ENCODE peak calls at places on chromosome 6, in seven cellular contexts. V is PC-9; K is uterus; I is HCT116; S is CD8-positive, alpha-beta T cell; C is left lung; T is lung. O is an unnamed sample.
A peak's percentile ranks its signal among the peaks of the same experiment; 100 is the strongest.

GRCh38 chr6:1363729-1364572 is 25.4 kb upstream of the FOXF2 start:
- DNase-seq in V (no peak), K (no peak), I (peak; percentile 18), S (no peak), C (no peak), T (no peak), O (no peak)

GRCh38 chr6:127468936-127469335 is 9.7 kb upstream of the KIAA0408 start:
- DNase-seq in V (no peak), K (no peak), I (no peak), S (no peak), C (no peak), T (no peak), O (no peak)

GRCh38 chr6:142478117-142478516 is 176.3 kb downstream of the ADGRG6 start:
- DNase-seq in V (no peak), K (no peak), I (peak; percentile 48), S (no peak), C (no peak), T (no peak), O (no peak)

GRCh38 chr6:83847179-83847578 is 6.0 kb upstream of the RIPPLY2 start:
- DNase-seq in V (no peak), K (no peak), I (no peak), S (no peak), C (no peak), T (no peak), O (peak; percentile 65)

GRCh38 chr6:53119772-53120409 is 28.8 kb downstream of the GCM1 start:
- DNase-seq in V (peak; percentile 46), K (no peak), I (peak; percentile 13), S (no peak), C (no peak), T (no peak), O (no peak)

GRCh38 chr6:3615391-3616380 is 135.8 kb downstream of the PXDC1 start:
- DNase-seq in V (no peak), K (no peak), I (no peak), S (no peak), C (no peak), T (no peak), O (no peak)

GRCh38 chr6:157989541-157990289 is 8.1 kb downstream of the SYNJ2 start:
- DNase-seq in V (peak; percentile 46), K (peak; percentile 78), I (no peak), S (no peak), C (no peak), T (no peak), O (no peak)

GRCh38 chr6:97963148-97963680 is 680.2 kb upstream of the MMS22L start:
- DNase-seq in V (no peak), K (no peak), I (no peak), S (no peak), C (no peak), T (no peak), O (no peak)

GRCh38 chr6:27503436-27504030 is 30.6 kb upstream of the ZNF184 start:
- DNase-seq in V (peak; percentile 75), K (peak; percentile 74), I (peak; percentile 72), S (peak; percentile 79), C (peak; percentile 37), T (peak; percentile 49), O (peak; percentile 72)

GRCh38 chr6:107634147-107635057 is 144.5 kb downstream of the SOBP start:
- DNase-seq in V (peak; percentile 2), K (no peak), I (no peak), S (no peak), C (no peak), T (no peak), O (no peak)

GRCh38 chr6:45378324-45378926 is 691 bp upstream of the SUPT3H start:
- DNase-seq in V (no peak), K (no peak), I (no peak), S (peak; percentile 25), C (peak; percentile 43), T (peak; percentile 30), O (no peak)

GRCh38 chr6:131636880-131637792 is at the start of gene ENPP3:
- DNase-seq in V (no peak), K (no peak), I (no peak), S (no peak), C (no peak), T (no peak), O (no peak)

GRCh38 chr6:45661667-45662066 is 283.9 kb upstream of the SUPT3H start:
- DNase-seq in V (no peak), K (no peak), I (no peak), S (no peak), C (no peak), T (no peak), O (no peak)

GRCh38 chr6:141752677-141753076 is 380.0 kb upstream of the GJE1 start:
- DNase-seq in V (no peak), K (no peak), I (no peak), S (no peak), C (no peak), T (no peak), O (no peak)

GRCh38 chr6:135438907-135439535 is 58.5 kb downstream of the AHI1 start:
- DNase-seq in V (peak; percentile 35), K (no peak), I (no peak), S (no peak), C (no peak), T (no peak), O (peak; percentile 6)

GRCh38 chr6:125850361-125850760 is 59.6 kb downstream of the NCOA7 start:
- DNase-seq in V (no peak), K (no peak), I (no peak), S (no peak), C (no peak), T (no peak), O (no peak)

GRCh38 chr6:10429638-10430427 is 15.0 kb upstream of the TFAP2A start:
- DNase-seq in V (peak; percentile 57), K (no peak), I (no peak), S (no peak), C (no peak), T (no peak), O (no peak)

GRCh38 chr6:122947355-122947754 is 48.7 kb upstream of the CLVS2 start:
- DNase-seq in V (no peak), K (no peak), I (peak; percentile 18), S (no peak), C (no peak), T (no peak), O (no peak)

GRCh38 chr6:41584205-41584604 is 38.0 kb downstream of the FOXP4 start:
- DNase-seq in V (no peak), K (no peak), I (no peak), S (no peak), C (no peak), T (no peak), O (no peak)

GRCh38 chr6:12422848-12423247 is 132.7 kb downstream of the EDN1 start:
- DNase-seq in V (no peak), K (no peak), I (no peak), S (no peak), C (no peak), T (no peak), O (no peak)

DNA sequence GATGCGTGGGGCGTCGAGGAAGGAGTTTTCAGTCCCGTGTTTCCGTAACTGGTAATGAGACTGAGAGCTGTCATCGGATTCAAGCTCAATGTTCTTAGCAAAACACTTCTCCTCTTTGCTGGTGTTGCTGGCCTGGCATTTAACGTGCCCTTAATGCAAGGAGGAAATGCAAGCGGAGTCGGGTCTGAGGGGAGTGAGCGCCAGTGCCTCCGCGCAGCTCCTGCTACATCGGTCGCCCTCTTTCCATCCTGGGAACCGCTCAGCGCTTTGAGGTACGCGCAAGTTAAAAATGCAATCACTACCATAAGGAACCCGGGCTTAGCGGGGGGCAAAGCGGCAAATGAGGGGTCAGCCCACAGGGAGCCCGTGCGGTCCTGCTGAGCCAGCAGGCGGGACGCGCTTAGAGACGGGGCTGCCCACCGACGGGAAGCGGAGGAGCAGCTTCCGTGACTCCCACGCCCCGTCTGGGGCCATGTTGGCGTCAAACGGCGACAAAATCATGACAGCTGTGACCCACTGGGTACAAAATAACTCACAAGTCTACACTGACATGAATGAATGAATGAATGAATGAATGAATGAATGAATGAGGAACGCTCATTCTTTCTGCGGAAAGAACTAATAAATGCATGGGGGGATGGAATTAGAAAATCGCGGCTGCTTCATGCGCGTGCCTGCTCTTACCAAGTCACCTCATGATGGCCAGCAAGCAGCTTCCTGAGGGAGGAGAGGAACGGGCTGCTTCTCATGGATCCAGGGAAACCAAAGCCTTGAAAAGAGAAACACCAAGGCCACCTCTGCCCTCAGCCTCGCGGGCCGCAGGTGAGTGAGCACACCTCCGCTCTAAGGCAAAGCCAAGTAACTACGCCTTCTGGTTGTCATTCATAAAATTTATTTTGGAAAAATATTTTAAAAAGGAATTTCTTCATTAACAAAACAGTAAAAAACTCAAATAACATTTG is 9.3 kb downstream of the DLL1 start:
- DNase-seq in V (no peak), K (no peak), I (no peak), S (no peak), C (no peak), T (no peak), O (no peak)
- H3K4me3 ChIP-seq in V (no peak overlapping the region), K (no peak overlapping the region), I (no peak overlapping the region), S (no peak overlapping the region), C (no peak overlapping the region), T (no peak overlapping the region), O (no peak overlapping the region)

GRCh38 chr6:109260701-109261100 is 121.6 kb downstream of the CD164 start:
- DNase-seq in V (no peak), K (no peak), I (no peak), S (no peak), C (no peak), T (no peak), O (no peak)

GRCh38 chr6:109258129-109258528 is 124.1 kb downstream of the CD164 start:
- DNase-seq in V (no peak), K (no peak), I (no peak), S (no peak), C (no peak), T (no peak), O (no peak)

GRCh38 chr6:109261815-109262214 is 120.5 kb downstream of the CD164 start:
- DNase-seq in V (no peak), K (no peak), I (no peak), S (no peak), C (no peak), T (no peak), O (no peak)

GRCh38 chr6:109257494-109257893 is 124.8 kb downstream of the CD164 start:
- DNase-seq in V (no peak), K (no peak), I (no peak), S (no peak), C (no peak), T (no peak), O (no peak)

GRCh38 chr6:109260126-109260525 is 122.1 kb downstream of the CD164 start:
- DNase-seq in V (no peak), K (no peak), I (no peak), S (no peak), C (no peak), T (no peak), O (no peak)
- H3K27me3 ChIP-seq in V (no peaks in the 10 kb centered on the region), K (no peaks in the 10 kb centered on the region), I (no peaks in the 10 kb centered on the region), S (no peaks in the 10 kb centered on the region), C (no peaks in the 10 kb centered on the region), T (no peaks in the 10 kb centered on the region), O (no peaks in the 10 kb centered on the region)

GRCh38 chr6:44139351-44139743 is 12.0 kb downstream of the TMEM63B start:
- DNase-seq in V (no peak), K (no peak), I (no peak), S (no peak), C (no peak), T (no peak), O (no peak)
- H3K36me3 ChIP-seq in V (no peaks in the 10 kb centered on the region), K (no peaks in the 10 kb centered on the region), I (peaks cover 7% of the 10 kb centered on the region), S (peaks cover 15% of the 10 kb centered on the region), C (no peaks in the 10 kb centered on the region), T (peaks cover 47% of the 10 kb centered on the region), O (peaks cover 22% of the 10 kb centered on the region)

DNA sequence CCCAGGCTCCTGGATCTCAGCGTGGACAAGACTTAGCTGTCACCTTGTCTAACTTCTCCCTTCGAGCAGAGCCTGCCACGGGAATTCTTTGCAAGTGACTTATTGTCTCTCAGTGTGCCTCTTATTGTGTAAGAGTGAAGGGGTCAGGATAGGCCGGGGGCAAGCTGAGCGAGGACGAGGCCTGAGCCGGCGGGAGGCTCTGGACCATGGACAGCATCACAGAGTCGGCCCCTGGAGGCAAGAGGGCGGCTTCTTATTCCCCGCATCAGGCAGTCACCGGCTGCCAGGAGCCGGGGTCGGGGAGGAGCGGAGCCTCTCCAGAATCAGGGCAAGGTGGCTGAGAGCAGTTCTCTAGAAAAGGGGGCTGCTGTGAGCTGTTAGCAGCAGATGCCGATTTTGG is 71.1 kb upstream of the CCDC167 start:
- DNase-seq in V (no peak), K (no peak), I (no peak), S (no peak), C (no peak), T (no peak), O (no peak)
- H3K4me3 ChIP-seq in V (no peak overlapping the region), K (no peak overlapping the region), I (no peak overlapping the region), S (no peak overlapping the region), C (no peak overlapping the region), T (no peak overlapping the region), O (no peak overlapping the region)

O was measured in GM06990.